ENCODE peak calls at places on chromosomes 5 and 9, in five cellular contexts. One of them, this sample, is unnamed.

GRCh38 chr5:87300744-87301143 is 33.1 kb downstream of the RASA1 start:
- DNase-seq in CD4-positive, CD25-positive, alpha-beta regulatory T cell: no peak
- DNase-seq in NCI-H1092 treated with DMSO at 0.1 percent for 48 hours: no peak
- DNase-seq in astrocyte of the cerebellum: peak
- DNase-seq in AG04450: peak
- DNase-seq in this sample: no peak

GRCh38 chr5:44536650-44537260 is 147.5 kb upstream of the FGF10 start:
- DNase-seq in CD4-positive, CD25-positive, alpha-beta regulatory T cell: no peak
- DNase-seq in NCI-H1092 treated with DMSO at 0.1 percent for 48 hours: peak
- DNase-seq in astrocyte of the cerebellum: peak
- DNase-seq in AG04450: no peak
- DNase-seq in this sample: peak

GRCh38 chr5:124061663-124062062 is 549.7 kb downstream of the CSNK1G3 start:
- DNase-seq in CD4-positive, CD25-positive, alpha-beta regulatory T cell: no peak
- DNase-seq in NCI-H1092 treated with DMSO at 0.1 percent for 48 hours: peak
- DNase-seq in astrocyte of the cerebellum: peak
- DNase-seq in AG04450: no peak
- DNase-seq in this sample: peak

GRCh38 chr5:95760291-95761191 is 29.4 kb downstream of the RHOBTB3 start:
- DNase-seq in CD4-positive, CD25-positive, alpha-beta regulatory T cell: peak
- DNase-seq in NCI-H1092 treated with DMSO at 0.1 percent for 48 hours: no peak
- DNase-seq in astrocyte of the cerebellum: peak
- DNase-seq in AG04450: peak
- DNase-seq in this sample: no peak

GRCh38 chr9:11893331-11893730 is 799.9 kb upstream of the TYRP1 start:
- DNase-seq in CD4-positive, CD25-positive, alpha-beta regulatory T cell: no peak
- DNase-seq in NCI-H1092 treated with DMSO at 0.1 percent for 48 hours: no peak
- DNase-seq in astrocyte of the cerebellum: peak
- DNase-seq in AG04450: no peak
- DNase-seq in this sample: no peak

GRCh38 chr5:66860199-66860975 is 264.2 kb downstream of the MAST4 start:
- DNase-seq in CD4-positive, CD25-positive, alpha-beta regulatory T cell: no peak
- DNase-seq in NCI-H1092 treated with DMSO at 0.1 percent for 48 hours: no peak
- DNase-seq in astrocyte of the cerebellum: no peak
- DNase-seq in AG04450: no peak
- DNase-seq in this sample: no peak

GRCh38 chr9:121353246-121353975 is 16.6 kb downstream of the STOM start:
- DNase-seq in CD4-positive, CD25-positive, alpha-beta regulatory T cell: peak
- DNase-seq in NCI-H1092 treated with DMSO at 0.1 percent for 48 hours: no peak
- DNase-seq in astrocyte of the cerebellum: no peak
- DNase-seq in AG04450: no peak
- DNase-seq in this sample: no peak

GRCh38 chr5:36152324-36153298 is 700 bp downstream of the SKP2 start:
- DNase-seq in CD4-positive, CD25-positive, alpha-beta regulatory T cell: peak
- DNase-seq in NCI-H1092 treated with DMSO at 0.1 percent for 48 hours: peak
- DNase-seq in astrocyte of the cerebellum: no peak
- DNase-seq in AG04450: no peak
- DNase-seq in this sample: no peak

GRCh38 chr5:14443665-14444064 is 137.9 kb upstream of the OTULINL start:
- DNase-seq in CD4-positive, CD25-positive, alpha-beta regulatory T cell: no peak
- DNase-seq in NCI-H1092 treated with DMSO at 0.1 percent for 48 hours: no peak
- DNase-seq in astrocyte of the cerebellum: no peak
- DNase-seq in AG04450: no peak
- DNase-seq in this sample: no peak

GRCh38 chr9:105413486-105414068 is 34.3 kb upstream of the FSD1L start:
- DNase-seq in CD4-positive, CD25-positive, alpha-beta regulatory T cell: no peak
- DNase-seq in NCI-H1092 treated with DMSO at 0.1 percent for 48 hours: no peak
- DNase-seq in astrocyte of the cerebellum: no peak
- DNase-seq in AG04450: no peak
- DNase-seq in this sample: no peak

GRCh38 chr5:157520911-157521703 is 54.5 kb downstream of the ADAM19 start:
- DNase-seq in CD4-positive, CD25-positive, alpha-beta regulatory T cell: no peak
- DNase-seq in NCI-H1092 treated with DMSO at 0.1 percent for 48 hours: no peak
- DNase-seq in astrocyte of the cerebellum: no peak
- DNase-seq in AG04450: no peak
- DNase-seq in this sample: no peak

GRCh38 chr5:3104446-3105047 is 353.1 kb upstream of the IRX2 start:
- DNase-seq in CD4-positive, CD25-positive, alpha-beta regulatory T cell: no peak
- DNase-seq in NCI-H1092 treated with DMSO at 0.1 percent for 48 hours: no peak
- DNase-seq in astrocyte of the cerebellum: no peak
- DNase-seq in AG04450: no peak
- DNase-seq in this sample: no peak

GRCh38 chr5:137260820-137261541 is 238.1 kb downstream of the SPOCK1 start:
- DNase-seq in CD4-positive, CD25-positive, alpha-beta regulatory T cell: no peak
- DNase-seq in NCI-H1092 treated with DMSO at 0.1 percent for 48 hours: no peak
- DNase-seq in astrocyte of the cerebellum: no peak
- DNase-seq in AG04450: no peak
- DNase-seq in this sample: no peak

GRCh38 chr9:88835038-88835466 is 156.2 kb upstream of the S1PR3 start:
- DNase-seq in CD4-positive, CD25-positive, alpha-beta regulatory T cell: peak
- DNase-seq in NCI-H1092 treated with DMSO at 0.1 percent for 48 hours: no peak
- DNase-seq in astrocyte of the cerebellum: peak
- DNase-seq in AG04450: no peak
- DNase-seq in this sample: no peak

GRCh38 chr5:20656262-20656661 is 668.3 kb upstream of the CDH18 start:
- DNase-seq in CD4-positive, CD25-positive, alpha-beta regulatory T cell: no peak
- DNase-seq in NCI-H1092 treated with DMSO at 0.1 percent for 48 hours: no peak
- DNase-seq in astrocyte of the cerebellum: no peak
- DNase-seq in AG04450: no peak
- DNase-seq in this sample: no peak

GRCh38 chr5:52776116-52776515 is 11.6 kb upstream of the ITGA1 start:
- DNase-seq in CD4-positive, CD25-positive, alpha-beta regulatory T cell: no peak
- DNase-seq in NCI-H1092 treated with DMSO at 0.1 percent for 48 hours: no peak
- DNase-seq in astrocyte of the cerebellum: no peak
- DNase-seq in AG04450: no peak
- DNase-seq in this sample: no peak

GRCh38 chr9:132214027-132214622 is 52.3 kb downstream of the NTNG2 start:
- DNase-seq in CD4-positive, CD25-positive, alpha-beta regulatory T cell: no peak
- DNase-seq in NCI-H1092 treated with DMSO at 0.1 percent for 48 hours: peak
- DNase-seq in astrocyte of the cerebellum: peak
- DNase-seq in AG04450: peak
- DNase-seq in this sample: peak

GRCh38 chr5:76513486-76513885 is 109.7 kb downstream of the F2RL2 start:
- DNase-seq in CD4-positive, CD25-positive, alpha-beta regulatory T cell: no peak
- DNase-seq in NCI-H1092 treated with DMSO at 0.1 percent for 48 hours: no peak
- DNase-seq in astrocyte of the cerebellum: no peak
- DNase-seq in AG04450: no peak
- DNase-seq in this sample: no peak

GRCh38 chr5:81787843-81788242 is 36.9 kb upstream of the SSBP2 start:
- DNase-seq in CD4-positive, CD25-positive, alpha-beta regulatory T cell: no peak
- DNase-seq in NCI-H1092 treated with DMSO at 0.1 percent for 48 hours: no peak
- DNase-seq in astrocyte of the cerebellum: peak
- DNase-seq in AG04450: peak
- DNase-seq in this sample: no peak

GRCh38 chr5:33892419-33893151 is 795 bp upstream of the ADAMTS12 start:
- DNase-seq in CD4-positive, CD25-positive, alpha-beta regulatory T cell: no peak
- DNase-seq in NCI-H1092 treated with DMSO at 0.1 percent for 48 hours: peak
- DNase-seq in astrocyte of the cerebellum: peak
- DNase-seq in AG04450: peak
- DNase-seq in this sample: no peak

GRCh38 chr5:79689541-79690466 is at the start of gene CMYA5:
- DNase-seq in CD4-positive, CD25-positive, alpha-beta regulatory T cell: no peak
- DNase-seq in NCI-H1092 treated with DMSO at 0.1 percent for 48 hours: no peak
- DNase-seq in astrocyte of the cerebellum: no peak
- DNase-seq in AG04450: no peak
- DNase-seq in this sample: no peak

GRCh38 chr5:69010443-69010842 is 83.4 kb upstream of the SLC30A5 start:
- DNase-seq in CD4-positive, CD25-positive, alpha-beta regulatory T cell: no peak
- DNase-seq in NCI-H1092 treated with DMSO at 0.1 percent for 48 hours: no peak
- DNase-seq in astrocyte of the cerebellum: no peak
- DNase-seq in AG04450: no peak
- DNase-seq in this sample: no peak

GRCh38 chr9:137021979-137022619 is 5.9 kb downstream of the ABCA2 start:
- DNase-seq in CD4-positive, CD25-positive, alpha-beta regulatory T cell: peak
- DNase-seq in NCI-H1092 treated with DMSO at 0.1 percent for 48 hours: no peak
- DNase-seq in astrocyte of the cerebellum: no peak
- DNase-seq in AG04450: no peak
- DNase-seq in this sample: no peak

GRCh38 chr9:28801144-28801799 is 1228.0 kb upstream of the C9orf72 start:
- DNase-seq in CD4-positive, CD25-positive, alpha-beta regulatory T cell: no peak
- DNase-seq in NCI-H1092 treated with DMSO at 0.1 percent for 48 hours: no peak
- DNase-seq in astrocyte of the cerebellum: peak
- DNase-seq in AG04450: no peak
- DNase-seq in this sample: peak

GRCh38 chr5:65721775-65722574 is at the start of the genes NLN and SGTB:
- DNase-seq in CD4-positive, CD25-positive, alpha-beta regulatory T cell: peak
- DNase-seq in NCI-H1092 treated with DMSO at 0.1 percent for 48 hours: peak
- DNase-seq in astrocyte of the cerebellum: no peak
- DNase-seq in AG04450: no peak
- DNase-seq in this sample: peak

GRCh38 chr5:82975396-82975795 is 101.8 kb downstream of the TMEM167A start:
- DNase-seq in CD4-positive, CD25-positive, alpha-beta regulatory T cell: no peak
- DNase-seq in NCI-H1092 treated with DMSO at 0.1 percent for 48 hours: no peak
- DNase-seq in astrocyte of the cerebellum: no peak
- DNase-seq in AG04450: no peak
- DNase-seq in this sample: no peak

GRCh38 chr9:107136296-107136695 is 146.8 kb upstream of the RAD23B start:
- DNase-seq in CD4-positive, CD25-positive, alpha-beta regulatory T cell: no peak
- DNase-seq in NCI-H1092 treated with DMSO at 0.1 percent for 48 hours: no peak
- DNase-seq in astrocyte of the cerebellum: no peak
- DNase-seq in AG04450: no peak
- DNase-seq in this sample: no peak

GRCh38 chr5:94807985-94808384 is 189.5 kb downstream of the SLF1 start:
- DNase-seq in CD4-positive, CD25-positive, alpha-beta regulatory T cell: no peak
- DNase-seq in NCI-H1092 treated with DMSO at 0.1 percent for 48 hours: no peak
- DNase-seq in astrocyte of the cerebellum: no peak
- DNase-seq in AG04450: no peak
- DNase-seq in this sample: no peak

GRCh38 chr9:967436-967835 is 9.0 kb upstream of the DMRT3 start:
- DNase-seq in CD4-positive, CD25-positive, alpha-beta regulatory T cell: no peak
- DNase-seq in NCI-H1092 treated with DMSO at 0.1 percent for 48 hours: no peak
- DNase-seq in astrocyte of the cerebellum: no peak
- DNase-seq in AG04450: no peak
- DNase-seq in this sample: no peak

GRCh38 chr9:105993921-105994715 is 299.8 kb downstream of the TMEM38B start:
- DNase-seq in CD4-positive, CD25-positive, alpha-beta regulatory T cell: no peak
- DNase-seq in NCI-H1092 treated with DMSO at 0.1 percent for 48 hours: peak
- DNase-seq in astrocyte of the cerebellum: no peak
- DNase-seq in AG04450: no peak
- DNase-seq in this sample: no peak

GRCh38 chr9:134325096-134325812 is 1.0 kb upstream of the RXRA start:
- DNase-seq in CD4-positive, CD25-positive, alpha-beta regulatory T cell: peak
- DNase-seq in NCI-H1092 treated with DMSO at 0.1 percent for 48 hours: no peak
- DNase-seq in astrocyte of the cerebellum: no peak
- DNase-seq in AG04450: no peak
- DNase-seq in this sample: no peak

GRCh38 chr5:53882637-53883036 is 322.2 kb downstream of the NDUFS4 start:
- DNase-seq in CD4-positive, CD25-positive, alpha-beta regulatory T cell: no peak
- DNase-seq in NCI-H1092 treated with DMSO at 0.1 percent for 48 hours: no peak
- DNase-seq in astrocyte of the cerebellum: no peak
- DNase-seq in AG04450: no peak
- DNase-seq in this sample: no peak

GRCh38 chr9:90895786-90896185 is 94.2 kb downstream of the SYK start:
- DNase-seq in CD4-positive, CD25-positive, alpha-beta regulatory T cell: no peak
- DNase-seq in NCI-H1092 treated with DMSO at 0.1 percent for 48 hours: no peak
- DNase-seq in astrocyte of the cerebellum: no peak
- DNase-seq in AG04450: no peak
- DNase-seq in this sample: no peak